ENCODE peak calls at places on chromosomes 5 and 9, in ten cellular contexts. Y is activated effector memory CD4-positive, alpha-beta T cell treated with Interleukin-2 at 50 U/mL for 16 hours; T is GM12892; E is SHP77 treated with DMSO at 0.1 percent for 48 hours; W is myocyte; L is NCI-H510A; N is B cell; F is NCI-H2029 treated with DMSO at 0.1 percent for 48 hours; U is psoas muscle; R is NCI-H460. H is an unnamed sample.

GRCh38 chr5:173010547-173011464 is 27.2 kb downstream of the ATP6V0E1 start:
- DNase-seq in U (peak; percentile 40), L (no peak), E (no peak), R (no peak), W (peak; percentile 20), Y (no peak), N (no peak), T (no peak), F (no peak), H (no peak)

GRCh38 chr5:31809037-31809910 is 170.3 kb downstream of the PDZD2 start:
- DNase-seq in N (no peak), Y (no peak), E (peak; percentile 59), T (peak; percentile 40), L (peak; percentile 5), R (peak; percentile 76), W (peak; percentile 59), U (peak; percentile 59), F (no peak), H (peak; percentile 22)

GRCh38 chr5:138664276-138664943 is 88.8 kb upstream of the CTNNA1 start:
- DNase-seq in E (no peak), L (no peak), R (no peak), F (no peak), W (no peak), U (no peak), N (no peak), T (no peak), Y (no peak), H (no peak)

GRCh38 chr5:78542321-78542840 is 106.2 kb downstream of the LHFPL2 start:
- DNase-seq in E (no peak), L (no peak), N (no peak), Y (no peak), W (no peak), U (no peak), R (no peak), F (no peak), T (no peak), H (no peak)

GRCh38 chr9:69168709-69169217 is 5.3 kb upstream of the TJP2 start:
- DNase-seq in U (no peak), N (peak; percentile 38), L (peak; percentile 85), E (no peak), F (peak; percentile 71), R (no peak), Y (peak; percentile 41), W (no peak), T (no peak), H (no peak)

GRCh38 chr9:12276451-12276850 is 416.7 kb upstream of the TYRP1 start:
- DNase-seq in E (no peak), Y (no peak), N (no peak), U (no peak), T (no peak), L (no peak), W (no peak), F (no peak), R (no peak), H (no peak)

GRCh38 chr5:62284946-62285891 is 20.8 kb upstream of the KIF2A start:
- DNase-seq in Y (peak; percentile 19), R (no peak), W (no peak), L (no peak), F (no peak), N (no peak), U (no peak), T (no peak), E (no peak), H (no peak)

GRCh38 chr5:22625451-22625850 is 227.7 kb downstream of the CDH12 start:
- DNase-seq in N (no peak), Y (no peak), E (no peak), L (no peak), T (no peak), W (no peak), U (no peak), F (no peak), R (no peak), H (no peak)

GRCh38 chr5:57698785-57699184 is 216.2 kb upstream of the ACTBL2 start:
- DNase-seq in L (peak; percentile 8), T (no peak), U (no peak), N (no peak), W (no peak), Y (no peak), R (no peak), E (no peak), F (peak; percentile 48), H (no peak)

GRCh38 chr5:149421834-149422233 is 42.7 kb upstream of the IL17B start:
- DNase-seq in Y (no peak), L (no peak), U (no peak), T (no peak), E (no peak), F (no peak), W (no peak), N (no peak), R (no peak), H (no peak)

GRCh38 chr5:84383816-84384603 is 670 bp downstream of the EDIL3 start:
- DNase-seq in F (no peak), R (no peak), Y (no peak), L (no peak), N (no peak), E (no peak), U (no peak), T (no peak), W (peak; percentile 65), H (no peak)

GRCh38 chr9:134322781-134323241 is 3.4 kb upstream of the RXRA start:
- DNase-seq in L (no peak), E (no peak), R (no peak), F (no peak), N (no peak), U (no peak), T (no peak), Y (no peak), W (no peak), H (no peak)

GRCh38 chr5:79845448-79846197 is 145.4 kb downstream of the MTX3 start:
- DNase-seq in R (no peak), Y (no peak), T (no peak), L (no peak), U (no peak), E (no peak), N (no peak), W (peak; percentile 84), F (no peak), H (no peak)

GRCh38 chr5:116953251-116953934 is 378.8 kb upstream of the SEMA6A start:
- DNase-seq in E (no peak), T (no peak), U (no peak), N (no peak), R (no peak), Y (no peak), F (no peak), W (no peak), L (no peak), H (no peak)

GRCh38 chr9:5622019-5622418 is 6.9 kb upstream of the RIC1 start:
- DNase-seq in E (no peak), T (no peak), R (no peak), U (no peak), N (no peak), W (peak; percentile 53), Y (no peak), L (no peak), F (no peak), H (no peak)

GRCh38 chr9:137709411-137710101 is 90.8 kb downstream of the EHMT1 start:
- DNase-seq in W (peak; percentile 11), T (no peak), F (no peak), N (no peak), Y (no peak), L (no peak), U (no peak), R (no peak), E (no peak), H (no peak)

GRCh38 chr5:93305984-93306383 is 275.0 kb downstream of the NR2F1-AS1 start:
- DNase-seq in L (peak; percentile 52), T (no peak), E (peak; percentile 45), F (peak; percentile 57), N (no peak), U (no peak), R (no peak), W (no peak), Y (no peak), H (no peak)

GRCh38 chr9:137486545-137487453 is 27.7 kb upstream of the NSMF start:
- DNase-seq in U (no peak), F (no peak), Y (no peak), T (no peak), E (no peak), W (peak; percentile 24), L (no peak), R (no peak), N (no peak), H (no peak)

GRCh38 chr5:9015250-9015936 is 530.5 kb downstream of the SEMA5A start:
- DNase-seq in N (no peak), F (no peak), R (no peak), U (no peak), W (no peak), T (no peak), E (no peak), Y (no peak), L (no peak), H (no peak)

GRCh38 chr9:70114898-70115297 is 71.2 kb downstream of the MAMDC2 start:
- DNase-seq in U (no peak), Y (no peak), L (no peak), F (no peak), E (no peak), N (no peak), T (no peak), R (no peak), W (no peak), H (no peak)

GRCh38 chr5:59275170-59275536 is 618.4 kb downstream of the PDE4D start:
- DNase-seq in Y (no peak), U (no peak), N (no peak), W (no peak), L (no peak), F (no peak), R (no peak), E (no peak), T (no peak), H (no peak)

GRCh38 chr5:145858929-145859328 is 13.9 kb downstream of the GRXCR2 start:
- DNase-seq in N (no peak), U (no peak), T (no peak), Y (no peak), E (no peak), F (no peak), L (no peak), W (no peak), R (no peak), H (no peak)

GRCh38 chr9:122058051-122058450 is 35.1 kb downstream of the TTLL11 start:
- DNase-seq in Y (no peak), N (no peak), R (no peak), T (no peak), U (no peak), W (no peak), E (no peak), L (no peak), F (no peak), H (no peak)

GRCh38 chr9:78167356-78167755 is 68.5 kb upstream of the CEP78 start:
- DNase-seq in N (no peak), E (peak; percentile 8), L (peak; percentile 70), W (peak; percentile 3), U (no peak), Y (no peak), F (peak; percentile 84), R (no peak), T (no peak), H (no peak)

GRCh38 chr5:156800982-156801381 is 49.1 kb upstream of the PPP1R2B start:
- DNase-seq in T (no peak), R (no peak), E (no peak), W (no peak), U (no peak), Y (no peak), F (no peak), L (no peak), N (no peak), H (no peak)

GRCh38 chr5:140318778-140319177 is 15.9 kb upstream of the PFDN1 start:
- DNase-seq in N (no peak), W (no peak), E (no peak), F (no peak), U (no peak), L (no peak), R (no peak), T (no peak), Y (no peak), H (no peak)

GRCh38 chr9:31776471-31776870 is 608.0 kb upstream of the ACO1 start:
- DNase-seq in U (no peak), N (no peak), F (peak; percentile 65), L (no peak), T (no peak), Y (no peak), E (peak; percentile 69), W (peak; percentile 28), R (no peak), H (no peak)

GRCh38 chr9:28779240-28779639 is 1206.0 kb upstream of the C9orf72 start:
- DNase-seq in R (no peak), U (no peak), E (no peak), F (no peak), T (no peak), Y (no peak), N (no peak), W (no peak), L (no peak), H (no peak)